ENCODE peak calls at places on chromosomes 16 and 17, in five cellular contexts. U is A549, A is body of pancreas, N is gastrocnemius medialis, R is prostate gland. L is an unnamed sample.
A peak's percentile ranks its signal among the peaks of the same experiment; 100 is the strongest.

GRCh38 chr17:78210111-78210510 is 3.9 kb upstream of the BIRC5 start:
- DNase-seq in R (no peak), A (no peak), N (no peak), U (no peak), L (no peak)

GRCh38 chr17:83200231-83200699 is 120.9 kb downstream of the METRNL start:
- DNase-seq in U (no peak), A (peak; percentile 61), N (peak; percentile 29), R (peak; percentile 51), L (peak; percentile 69)

GRCh38 chr17:67244621-67245072 is 349 bp downstream of the HELZ start:
- DNase-seq in R (peak; percentile 7), A (no peak), N (no peak), U (no peak), L (no peak)

GRCh38 chr16:85350973-85351372 is 238.7 kb upstream of the CIBAR2 start:
- DNase-seq in U (peak; percentile 89), R (peak; percentile 98), N (peak; percentile 97), A (peak; percentile 100), L (peak; percentile 96)

GRCh38 chr17:65783845-65784334 is 222.4 kb upstream of the AXIN2 start:
- DNase-seq in N (no peak), U (peak; percentile 89), R (peak; percentile 45), A (no peak), L (no peak)

GRCh38 chr17:8338806-8339205 is 834 bp upstream of the ODF4 start:
- DNase-seq in R (no peak), A (no peak), N (no peak), U (no peak), L (no peak)

GRCh38 chr16:24204150-24204665 is 51.9 kb upstream of the CACNG3 start:
- DNase-seq in N (no peak), A (no peak), R (no peak), U (no peak), L (no peak)

GRCh38 chr16:85381738-85382592 is 231.2 kb upstream of the GSE1 start:
- DNase-seq in U (no peak), R (no peak), N (no peak), A (no peak), L (no peak)

GRCh38 chr16:67723151-67723915 is 4.2 kb upstream of the GFOD2 start:
- DNase-seq in A (no peak), U (no peak), N (no peak), R (no peak), L (no peak)

GRCh38 chr16:12288537-12289174 is 312.1 kb downstream of the SNX29 start:
- DNase-seq in A (no peak), N (no peak), U (no peak), R (no peak), L (no peak)

GRCh38 chr17:59652119-59652518 is 32.4 kb downstream of the CLTC start:
- DNase-seq in R (no peak), N (no peak), A (no peak), U (no peak), L (no peak)

GRCh38 chr16:83392743-83393142 is 415.0 kb upstream of the HSBP1 start:
- DNase-seq in U (no peak), R (no peak), A (no peak), N (no peak), L (no peak)

GRCh38 chr17:75629157-75629556 is 4.1 kb upstream of the SMIM5 start:
- DNase-seq in R (no peak), U (no peak), N (no peak), A (no peak), L (no peak)

GRCh38 chr17:49407981-49408501 is 6.6 kb downstream of the PHB1 start:
- DNase-seq in R (peak; percentile 55), U (peak; percentile 82), N (no peak), A (peak; percentile 92), L (no peak)

GRCh38 chr17:49022391-49022941 is 25.3 kb downstream of the IGF2BP1 start:
- DNase-seq in A (peak; percentile 45), U (peak; percentile 69), N (no peak), R (no peak), L (peak; percentile 68)

GRCh38 chr17:31008374-31009035 is 37.7 kb downstream of the RNF135 start:
- DNase-seq in A (peak; percentile 68), N (no peak), R (peak; percentile 71), U (no peak), L (peak; percentile 90)

GRCh38 chr16:20612551-20613470 is 36.6 kb upstream of the ACSM2B start:
- DNase-seq in N (no peak), A (peak; percentile 89), U (no peak), R (no peak), L (no peak)

GRCh38 chr16:8109510-8110369 is 480.6 kb downstream of the TMEM114 start:
- DNase-seq in U (peak; percentile 9), N (no peak), A (no peak), R (no peak), L (no peak)

GRCh38 chr17:77459018-77459755 is 318.4 kb downstream of the SEC14L1 start:
- DNase-seq in U (no peak), R (no peak), A (no peak), N (no peak), L (no peak)

GRCh38 chr17:55513885-55514590 is 2.8 kb upstream of the SMIM36 start:
- DNase-seq in U (peak; percentile 79), N (peak; percentile 33), R (peak; percentile 73), A (peak; percentile 65), L (peak; percentile 75)

GRCh38 chr17:28492352-28493310 is 13.5 kb upstream of the FOXN1 start:
- DNase-seq in U (peak; percentile 29), N (no peak), R (no peak), A (no peak), L (no peak)

GRCh38 chr17:7019839-7020519 is 2.9 kb upstream of the BCL6B start:
- DNase-seq in U (peak; percentile 77), A (peak; percentile 75), N (no peak), R (no peak), L (peak; percentile 54)

GRCh38 chr17:82743344-82744219 is 8.2 kb downstream of the FN3K start:
- DNase-seq in U (no peak), N (no peak), A (no peak), R (no peak), L (no peak)

GRCh38 chr17:64158411-64158810 is 28.5 kb upstream of the ERN1 start:
- DNase-seq in N (no peak), U (no peak), A (no peak), R (no peak), L (peak; percentile 56)

GRCh38 chr16:64629622-64630021 is 492.2 kb downstream of the CDH11 start:
- DNase-seq in N (no peak), R (no peak), U (no peak), A (no peak), L (no peak)

GRCh38 chr16:82071421-82071820 is 36.4 kb downstream of the HSD17B2 start:
- DNase-seq in A (no peak), R (no peak), N (no peak), U (no peak), L (no peak)

DNA sequence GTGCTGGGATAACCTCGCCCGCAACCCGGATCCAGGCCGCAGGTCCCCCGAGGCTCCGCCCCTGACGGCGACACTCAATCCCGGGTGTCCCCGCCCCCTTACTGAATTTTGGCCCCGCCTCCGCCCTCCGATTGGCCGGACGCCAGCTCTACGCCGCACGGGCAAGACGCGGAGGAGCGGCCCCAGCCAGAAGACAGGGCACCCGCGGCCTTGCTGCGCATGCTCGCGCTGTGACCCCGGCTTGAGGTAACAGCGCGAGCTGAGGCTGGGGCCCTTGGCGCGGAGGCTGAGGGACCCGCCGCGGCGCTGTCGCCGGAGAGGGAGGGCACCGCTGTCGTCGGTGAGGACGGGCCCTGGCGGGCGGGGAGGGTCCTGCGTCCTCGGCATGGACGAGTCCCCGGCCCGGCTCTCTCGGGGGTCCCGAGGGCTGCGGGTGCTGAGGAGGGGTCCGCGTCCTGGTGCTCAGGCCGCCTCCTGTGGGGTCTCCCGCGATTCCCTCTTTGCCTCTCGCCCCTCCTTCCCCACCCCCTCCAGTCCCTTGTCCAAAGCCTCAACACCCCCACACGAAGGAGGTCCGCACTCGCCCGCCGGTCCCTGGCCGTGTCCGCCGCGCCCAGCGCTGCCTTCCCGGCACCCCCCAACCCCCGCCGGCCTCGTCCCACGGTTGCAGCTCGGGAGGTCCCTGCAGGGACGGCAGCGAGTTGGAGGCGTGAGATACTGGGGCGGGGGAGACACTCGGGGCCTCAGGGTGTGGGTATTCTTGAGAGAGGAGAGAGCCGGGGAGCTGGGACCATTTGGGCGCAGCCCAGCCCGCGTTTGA is at the start of gene FLYWCH2:
- DNase-seq in U (peak; percentile 97), N (peak; percentile 94), A (peak; percentile 97), R (peak; percentile 98), L (peak; percentile 98)
- TF ChIP-seq POLR2A in U (peak; percentile 87), N (peak; percentile 68), A (no peak), R (peak; percentile 93), L (no peak)

GRCh38 chr17:16968786-16969185 is 3.1 kb downstream of the TNFRSF13B start:
- DNase-seq in A (no peak), U (no peak), R (no peak), N (no peak), L (no peak)

GRCh38 chr17:16961792-16962191 is 10.1 kb downstream of the TNFRSF13B start:
- DNase-seq in A (no peak), N (no peak), U (no peak), R (no peak), L (no peak)

GRCh38 chr17:16962804-16963203 is 9.1 kb downstream of the TNFRSF13B start:
- DNase-seq in N (no peak), R (no peak), A (no peak), U (peak; percentile 64), L (no peak)
- TF ChIP-seq POLR2A in N (no peak), R (no peak), A (no peak), U (no peak), L (no peak)

DNA sequence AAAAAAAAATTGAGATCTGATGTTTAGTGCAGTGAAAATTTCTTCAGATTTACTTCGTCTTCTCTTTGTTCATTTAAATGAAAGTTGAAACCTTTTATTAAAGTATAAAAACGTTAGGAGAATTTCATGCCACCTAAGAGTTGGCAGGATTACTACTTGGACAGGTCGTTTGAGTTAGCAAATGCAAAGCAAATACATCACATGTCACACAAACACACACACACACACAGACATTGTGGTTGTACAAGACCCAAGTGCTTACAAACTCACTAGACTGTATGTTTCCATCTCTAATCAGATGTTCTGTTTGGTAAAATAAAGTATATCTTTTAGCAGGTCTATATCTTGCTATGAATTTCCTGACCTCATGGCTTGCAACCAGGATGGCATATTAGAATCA is 185.6 kb upstream of the COX10 start:
- DNase-seq in N (no peak), R (no peak), A (no peak), U (no peak), L (no peak)
- TF ChIP-seq POLR2A in N (no peak), R (no peak), A (no peak), U (no peak), L (no peak)

GRCh38 chr17:45775576-45776011 is 8.5 kb upstream of the CRHR1 start:
- DNase-seq in N (no peak), U (no peak), A (peak; percentile 97), R (peak; percentile 55), L (no peak)
- TF ChIP-seq POLR2A in N (no peak), U (no peak), A (no peak), R (no peak), L (no peak)

GRCh38 chr17:35578195-35578928 is at the start of gene PEX12:
- DNase-seq in R (peak; percentile 88), A (peak; percentile 90), N (peak; percentile 87), U (peak; percentile 89), L (peak; percentile 90)
- TF ChIP-seq POLR2A in R (peak; percentile 57), A (peak; percentile 74), N (peak; percentile 70), U (peak; percentile 78), L (no peak)

L was measured in lower leg skin.